ENCODE peak calls at places on chromosomes 3 and 15, in ten cellular contexts. B, M, Z, O, Y, Q, K, A, X and F are unnamed samples. For H3K36me3 and H3K4me1, the result is how much of the 10 kb centered on the place peaks cover.

GRCh38 chr3:169662215-169663070 is 1.1 kb downstream of the MECOM start:
- DNase-seq in B (peak), M (peak), Z (peak), O (peak), Y (peak), Q (peak), K (peak), A (peak), X (peak), F (peak)

GRCh38 chr3:122923611-122924010 is 104.0 kb downstream of the SEMA5B start:
- DNase-seq in B (no peak), M (no peak), Z (no peak), O (no peak), Y (no peak), Q (no peak), K (no peak), A (no peak), X (no peak), F (no peak)

GRCh38 chr3:4772171-4772804 is 206.9 kb upstream of the BHLHE40 start:
- DNase-seq in B (peak), M (peak), Z (peak), O (peak), Y (no peak), Q (peak), K (peak), A (no peak), X (peak), F (peak)

GRCh38 chr3:150922611-150923010 is 17.4 kb upstream of the MINDY4B start:
- DNase-seq in B (no peak), M (no peak), Z (no peak), O (no peak), Y (peak), Q (no peak), K (no peak), A (peak), X (no peak), F (no peak)

GRCh38 chr15:92848852-92849598 is 51.1 kb upstream of the CHD2 start:
- DNase-seq in B (no peak), M (peak), Z (no peak), O (no peak), Y (no peak), Q (no peak), K (no peak), A (no peak), X (no peak), F (no peak)

GRCh38 chr3:177262396-177262795 is 65.1 kb upstream of the TBL1XR1 start:
- DNase-seq in B (no peak), M (peak), Z (no peak), O (no peak), Y (no peak), Q (no peak), K (no peak), A (peak), X (no peak), F (no peak)

GRCh38 chr15:77810180-77810579 is 177.5 kb upstream of the LINGO1 start:
- DNase-seq in B (no peak), M (no peak), Z (no peak), O (no peak), Y (peak), Q (no peak), K (no peak), A (no peak), X (no peak), F (no peak)

GRCh38 chr15:64697911-64698369 is 77.4 kb downstream of the RBPMS2 start:
- DNase-seq in B (no peak), M (peak), Z (no peak), O (no peak), Y (no peak), Q (no peak), K (no peak), A (no peak), X (peak), F (no peak)

GRCh38 chr3:57109437-57110199 is 49.2 kb downstream of the SPATA12 start:
- DNase-seq in B (no peak), M (no peak), Z (no peak), O (no peak), Y (no peak), Q (no peak), K (no peak), A (no peak), X (no peak), F (no peak)

GRCh38 chr3:59573911-59574310 is 524.1 kb upstream of the CFAP20DC start:
- DNase-seq in B (peak), M (peak), Z (no peak), O (peak), Y (no peak), Q (no peak), K (peak), A (no peak), X (peak), F (peak)

GRCh38 chr3:68447885-68448284 is 484.5 kb downstream of the TAFA4 start:
- DNase-seq in B (no peak), M (no peak), Z (no peak), O (no peak), Y (no peak), Q (no peak), K (no peak), A (peak), X (no peak), F (no peak)

GRCh38 chr3:122975924-122976293 is 51.7 kb downstream of the SEMA5B start:
- DNase-seq in B (no peak), M (peak), Z (no peak), O (no peak), Y (no peak), Q (no peak), K (no peak), A (no peak), X (no peak), F (no peak)

GRCh38 chr15:75891895-75892294 is 11.8 kb upstream of the FBXO22 start:
- DNase-seq in B (no peak), M (peak), Z (no peak), O (no peak), Y (no peak), Q (peak), K (no peak), A (no peak), X (peak), F (no peak)

GRCh38 chr3:81910244-81910852 is 148.9 kb upstream of the GBE1 start:
- DNase-seq in B (peak), M (peak), Z (no peak), O (no peak), Y (peak), Q (peak), K (peak), A (no peak), X (peak), F (no peak)

GRCh38 chr15:85541744-85542143 is 161.3 kb downstream of the AKAP13 start:
- DNase-seq in B (no peak), M (peak), Z (no peak), O (no peak), Y (no peak), Q (no peak), K (no peak), A (no peak), X (peak), F (no peak)

GRCh38 chr15:63056843-63057242 is 14.3 kb downstream of the TPM1 start:
- DNase-seq in B (no peak), M (peak), Z (peak), O (peak), Y (peak), Q (no peak), K (no peak), A (no peak), X (no peak), F (peak)

GRCh38 chr3:134485075-134485536 is 679 bp downstream of the ANAPC13 start:
- DNase-seq in B (peak), M (no peak), Z (peak), O (no peak), Y (no peak), Q (no peak), K (peak), A (peak), X (peak), F (no peak)

GRCh38 chr3:15113468-15113867 is 14.5 kb upstream of the RBSN start:
- DNase-seq in B (no peak), M (no peak), Z (no peak), O (no peak), Y (no peak), Q (no peak), K (no peak), A (no peak), X (no peak), F (no peak)

GRCh38 chr15:92062505-92062904 is 209.0 kb downstream of the SLCO3A1 start:
- DNase-seq in B (no peak), M (no peak), Z (no peak), O (no peak), Y (no peak), Q (no peak), K (no peak), A (peak), X (no peak), F (peak)

GRCh38 chr3:39933986-39934693 is 124.7 kb downstream of the MYRIP start:
- DNase-seq in B (no peak), M (no peak), Z (no peak), O (no peak), Y (no peak), Q (peak), K (no peak), A (no peak), X (no peak), F (no peak)

GRCh38 chr15:49435201-49435600 is 12.2 kb downstream of the FGF7 start:
- DNase-seq in B (no peak), M (peak), Z (no peak), O (no peak), Y (no peak), Q (no peak), K (no peak), A (no peak), X (no peak), F (no peak)

GRCh38 chr3:54053882-54054281 is 68.5 kb upstream of the CACNA2D3 start:
- DNase-seq in B (no peak), M (no peak), Z (no peak), O (no peak), Y (no peak), Q (no peak), K (no peak), A (no peak), X (no peak), F (no peak)

GRCh38 chr3:14033023-14033422 is 91.6 kb downstream of the CHCHD4 start:
- DNase-seq in B (no peak), M (no peak), Z (no peak), O (no peak), Y (no peak), Q (no peak), K (no peak), A (no peak), X (no peak), F (no peak)

GRCh38 chr3:139537325-139537724 is 2.2 kb downstream of the RBP1 start:
- DNase-seq in B (no peak), M (peak), Z (no peak), O (no peak), Y (peak), Q (no peak), K (no peak), A (no peak), X (peak), F (no peak)

GRCh38 chr15:97972366-97972765 is 11.9 kb downstream of the ARRDC4 start:
- DNase-seq in B (no peak), M (no peak), Z (no peak), O (no peak), Y (no peak), Q (no peak), K (no peak), A (no peak), X (no peak), F (no peak)

DNA sequence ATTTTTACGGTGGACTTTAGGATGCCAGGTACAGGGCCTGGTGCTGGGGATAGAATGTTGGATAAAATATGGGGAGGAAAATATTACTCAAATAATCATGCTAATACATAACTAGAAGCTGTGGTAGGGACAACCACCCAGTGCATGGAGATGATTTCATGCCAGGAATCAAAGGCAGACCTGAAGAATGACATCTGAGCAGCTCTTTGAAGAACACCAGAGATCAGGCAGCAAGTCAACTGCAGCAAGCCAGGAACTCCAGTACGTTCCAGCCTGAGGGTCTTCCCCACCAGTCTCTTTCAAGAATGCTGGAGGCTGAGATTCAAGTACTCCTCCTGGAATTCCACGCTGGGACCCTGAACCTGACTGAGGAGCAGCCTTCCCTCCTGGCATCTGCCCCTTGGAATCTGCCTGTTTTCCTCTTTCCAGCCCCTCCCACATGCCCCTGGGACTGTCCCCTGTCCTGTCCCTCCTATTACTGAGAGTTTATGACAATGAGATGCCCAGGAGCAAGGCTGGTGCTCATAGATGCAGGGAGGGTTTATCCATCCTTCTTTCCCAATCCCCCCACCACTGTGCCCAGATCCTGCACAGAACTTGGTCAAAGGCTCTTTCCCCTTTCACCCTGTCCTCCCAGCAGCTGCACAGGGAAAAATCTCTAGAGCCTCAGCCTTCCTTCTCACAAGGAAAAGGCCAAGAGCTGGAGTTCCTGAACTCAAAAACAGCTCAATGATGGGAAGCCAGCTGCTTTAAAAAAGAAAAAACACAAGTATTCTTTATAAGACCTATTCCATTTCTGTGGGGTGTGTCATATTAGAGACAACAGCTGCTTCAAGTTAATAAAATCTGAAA is 68.0 kb downstream of the PDZRN3 start:
- DNase-seq in B (no peak), M (peak), Z (peak), O (no peak), Y (peak), Q (no peak), K (no peak), A (peak), X (no peak), F (peak)
- TF ChIP-seq CTCF in B (no peak), M (no peak), Z (no peak), O (no peak), Y (no peak), Q (no peak), K (no peak), A (no peak), X (no peak), F (no peak)

GRCh38 chr15:36897834-36898233 is 202.5 kb downstream of the MEIS2 start:
- DNase-seq in B (no peak), M (no peak), Z (no peak), O (no peak), Y (no peak), Q (no peak), K (no peak), A (peak), X (no peak), F (no peak)

GRCh38 chr15:36899696-36900095 is 200.7 kb downstream of the MEIS2 start:
- DNase-seq in B (no peak), M (no peak), Z (no peak), O (no peak), Y (no peak), Q (no peak), K (no peak), A (no peak), X (no peak), F (no peak)

GRCh38 chr15:36896949-36897348 is 203.4 kb downstream of the MEIS2 start:
- DNase-seq in B (no peak), M (no peak), Z (no peak), O (no peak), Y (peak), Q (no peak), K (no peak), A (peak), X (no peak), F (no peak)

GRCh38 chr15:36901012-36901411 is 199.3 kb downstream of the MEIS2 start:
- DNase-seq in B (no peak), M (no peak), Z (no peak), O (no peak), Y (no peak), Q (no peak), K (no peak), A (no peak), X (no peak), F (no peak)

DNA sequence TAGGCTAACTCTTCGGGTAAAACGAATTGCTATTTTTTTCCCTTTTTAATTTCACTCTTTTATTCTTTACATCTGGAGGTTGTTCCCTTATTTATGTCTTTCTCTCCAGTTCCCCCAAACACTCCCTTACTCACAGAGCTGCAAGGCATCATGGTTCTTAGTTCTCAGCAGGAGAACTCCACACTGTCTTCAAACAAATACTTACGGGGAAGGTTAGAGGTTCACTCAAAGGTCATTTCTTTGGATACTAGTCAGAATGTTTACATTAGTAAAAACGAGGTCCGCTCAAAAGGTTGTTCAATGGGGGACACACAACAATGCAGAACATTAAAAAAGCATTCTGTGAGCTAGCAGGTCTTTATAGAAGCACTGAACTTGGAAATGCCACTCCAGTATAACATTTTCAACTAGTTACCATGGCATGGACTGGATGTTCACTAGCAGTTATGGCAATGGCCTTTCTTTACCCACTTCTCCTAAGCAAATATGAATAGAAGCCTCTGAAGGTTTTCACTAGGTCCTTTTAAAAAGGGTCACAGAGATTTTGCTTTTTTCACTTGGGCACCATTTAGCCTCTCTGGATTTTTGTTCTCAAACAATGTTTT is 201.7 kb downstream of the MEIS2 start:
- DNase-seq in B (no peak), M (no peak), Z (no peak), O (no peak), Y (no peak), Q (no peak), K (no peak), A (no peak), X (no peak), F (no peak)
- H3K36me3 ChIP-seq in B (under half), M (under half), Z (under half), O (under half), Y (under half), Q (under half), K (under half), A (under half), X (under half), F (under half)

DNA sequence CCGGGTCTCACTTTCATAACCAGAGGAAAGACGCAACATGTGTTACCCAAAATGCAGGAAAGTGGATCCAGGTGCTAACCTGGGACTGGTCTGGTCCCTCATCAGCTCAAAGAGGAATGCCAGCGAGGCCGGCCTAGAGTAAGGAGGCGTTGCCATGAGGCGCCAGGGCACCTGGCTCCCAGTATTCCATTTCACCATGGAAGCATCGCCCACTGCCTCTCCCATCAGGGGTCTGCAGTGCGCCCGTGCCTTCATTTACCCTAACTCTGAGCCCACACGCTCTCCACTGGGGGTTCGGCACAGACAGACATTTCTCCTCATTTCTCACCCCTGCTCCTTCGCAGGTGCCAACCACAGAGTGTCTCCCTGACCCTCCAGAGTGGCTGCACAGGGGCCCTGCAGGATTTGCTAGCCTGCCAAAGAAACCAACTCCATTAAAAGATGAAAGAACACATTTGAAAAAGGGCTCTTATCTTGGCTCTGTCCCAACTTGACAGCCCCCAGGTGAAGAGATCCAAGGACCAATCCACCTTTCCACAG is 61.5 kb downstream of the ABTB1 start:
- DNase-seq in B (no peak), M (no peak), Z (no peak), O (no peak), Y (no peak), Q (no peak), K (no peak), A (no peak), X (no peak), F (no peak)
- H3K4me1 ChIP-seq in B (under half), M (under half), Z (half or more), O (under half), Y (under half), Q (under half), K (under half), A (under half), X (under half), F (half or more)

GRCh38 chr15:33313491-33313890 is 2.7 kb downstream of the RYR3 start:
- DNase-seq in B (no peak), M (no peak), Z (no peak), O (no peak), Y (no peak), Q (no peak), K (no peak), A (no peak), X (peak), F (no peak)

GRCh38 chr15:33310481-33311311 is at the start of gene RYR3:
- DNase-seq in B (no peak), M (no peak), Z (peak), O (no peak), Y (peak), Q (no peak), K (no peak), A (peak), X (no peak), F (no peak)

GRCh38 chr15:33314115-33314514 is 3.3 kb downstream of the RYR3 start:
- DNase-seq in B (no peak), M (no peak), Z (no peak), O (no peak), Y (no peak), Q (no peak), K (no peak), A (no peak), X (no peak), F (no peak)

GRCh38 chr15:33311312-33311971 is 675 bp downstream of the RYR3 start:
- DNase-seq in B (no peak), M (no peak), Z (no peak), O (no peak), Y (no peak), Q (no peak), K (no peak), A (peak), X (no peak), F (no peak)

DNA sequence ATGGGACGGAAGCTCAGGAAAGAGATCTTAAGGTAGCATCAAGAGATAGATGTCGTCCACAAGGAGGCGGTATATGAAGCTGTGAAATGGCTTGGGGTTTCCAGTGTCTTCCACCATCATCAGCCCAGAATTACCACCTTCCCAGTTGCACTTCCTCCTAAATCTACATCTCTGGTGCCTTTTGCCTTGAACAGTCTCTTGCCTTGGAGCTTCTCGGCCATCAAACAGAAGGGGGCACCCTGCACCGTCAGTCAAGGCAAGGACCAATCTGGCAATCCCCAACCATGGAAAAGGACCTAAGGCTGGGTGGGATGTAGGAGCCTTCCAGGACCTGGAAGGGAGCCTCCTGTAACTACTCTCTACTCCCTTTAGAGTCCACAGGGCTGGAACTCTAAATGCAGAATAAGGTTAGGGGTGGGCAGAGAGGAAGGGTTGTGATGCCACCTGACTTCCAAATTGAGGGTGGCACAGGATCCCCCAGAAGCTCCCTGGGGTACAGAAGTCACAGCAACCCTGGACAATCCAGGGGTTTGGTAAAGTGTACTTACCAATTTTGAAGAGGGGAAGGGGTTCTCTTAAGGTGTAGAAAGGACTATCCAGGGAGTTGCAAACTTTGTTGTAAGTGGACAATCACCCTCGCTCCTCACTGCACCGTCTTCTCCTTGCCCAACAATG is 1.0 kb upstream of the RYR3 start:
- DNase-seq in B (peak), M (no peak), Z (no peak), O (no peak), Y (peak), Q (no peak), K (no peak), A (peak), X (peak), F (no peak)
- TF ChIP-seq CTCF in B (no peak), M (no peak), Z (peak), O (no peak), Y (peak), Q (no peak), K (no peak), A (peak), X (peak), F (no peak)